ENCODE peak calls at places on chromosomes 11 and 22, in seven cellular contexts. H is endothelial cell of umbilical vein, J is transverse colon, B is H1, G is prostate gland, Z is HCT116, I is spleen. K is an unnamed sample.

GRCh38 chr11:79940165-79940564 is 499.3 kb upstream of the TENM4 start:
- DNase-seq in H (no peak), J (no peak), B (no peak), G (peak; percentile 9), Z (no peak), I (no peak), K (no peak)

GRCh38 chr11:126359431-126360048 is 4.1 kb downstream of the ST3GAL4 start:
- DNase-seq in H (no peak), J (peak; percentile 57), B (no peak), G (peak; percentile 16), Z (no peak), I (peak; percentile 76), K (peak; percentile 62)

GRCh38 chr11:64364911-64365310 is 5.9 kb downstream of the RPS6KA4 start:
- DNase-seq in H (no peak), J (no peak), B (no peak), G (no peak), Z (no peak), I (no peak), K (no peak)

GRCh38 chr11:197741-198235 is 4.9 kb downstream of the SCGB1C1 start:
- DNase-seq in H (no peak), J (no peak), B (no peak), G (no peak), Z (no peak), I (peak; percentile 58), K (peak; percentile 15)

GRCh38 chr11:1738380-1738779 is 12.0 kb downstream of the IFITM10 start:
- DNase-seq in H (no peak), J (no peak), B (no peak), G (no peak), Z (no peak), I (peak; percentile 34), K (no peak)

GRCh38 chr11:60915250-60915914 is 1.4 kb downstream of the TMEM109 start:
- DNase-seq in H (peak; percentile 77), J (peak; percentile 79), B (no peak), G (peak; percentile 77), Z (peak; percentile 41), I (peak; percentile 93), K (no peak)

GRCh38 chr11:65470433-65470832 is 28.4 kb upstream of the MALAT1 start:
- DNase-seq in H (no peak), J (no peak), B (no peak), G (no peak), Z (no peak), I (no peak), K (no peak)

GRCh38 chr11:105361651-105362050 is 222.1 kb upstream of the CARD18 start:
- DNase-seq in H (no peak), J (no peak), B (no peak), G (no peak), Z (no peak), I (no peak), K (no peak)

GRCh38 chr11:83194284-83195175 is 1.0 kb downstream of the ANKRD42 start:
- DNase-seq in H (peak; percentile 65), J (peak; percentile 68), B (no peak), G (peak; percentile 40), Z (no peak), I (peak; percentile 93), K (peak; percentile 59)

GRCh38 chr22:27726726-27727449 is 74.7 kb downstream of the MN1 start:
- DNase-seq in H (peak; percentile 79), J (peak; percentile 28), B (no peak), G (no peak), Z (no peak), I (no peak), K (no peak)

GRCh38 chr11:130118636-130119387 is 40.8 kb upstream of the ST14 start:
- DNase-seq in H (no peak), J (no peak), B (no peak), G (no peak), Z (no peak), I (no peak), K (no peak)

GRCh38 chr11:83156996-83157754 is at the start of gene PCF11:
- DNase-seq in H (no peak), J (no peak), B (no peak), G (no peak), Z (no peak), I (no peak), K (no peak)

GRCh38 chr11:27876209-27876775 is 176.0 kb upstream of the BDNF start:
- DNase-seq in H (no peak), J (no peak), B (no peak), G (no peak), Z (no peak), I (no peak), K (no peak)

GRCh38 chr11:1410366-1411291 is 20.9 kb downstream of the BRSK2 start:
- DNase-seq in H (no peak), J (no peak), B (no peak), G (no peak), Z (no peak), I (no peak), K (no peak)

GRCh38 chr11:123740787-123741158 is 687 bp downstream of the ZNF202 start:
- DNase-seq in H (no peak), J (peak; percentile 9), B (no peak), G (no peak), Z (no peak), I (no peak), K (no peak)

GRCh38 chr11:16395601-16396000 is 39.3 kb upstream of the SOX6 start:
- DNase-seq in H (no peak), J (no peak), B (no peak), G (no peak), Z (no peak), I (no peak), K (no peak)

GRCh38 chr11:206516-207212 is 535 bp downstream of the BET1L start:
- DNase-seq in H (peak; percentile 37), J (peak; percentile 62), B (no peak), G (no peak), Z (no peak), I (peak; percentile 86), K (peak; percentile 43)

GRCh38 chr22:16969508-16970327 is 38.3 kb downstream of the GAB4 start:
- DNase-seq in H (no peak), J (no peak), B (no peak), G (no peak), Z (no peak), I (no peak), K (no peak)

GRCh38 chr11:109422755-109423113 is 744 bp downstream of the C11orf87 start:
- DNase-seq in H (no peak), J (no peak), B (no peak), G (no peak), Z (no peak), I (no peak), K (no peak)

GRCh38 chr22:20575724-20576444 is 68.5 kb downstream of the MED15 start:
- DNase-seq in H (no peak), J (no peak), B (no peak), G (no peak), Z (no peak), I (peak; percentile 54), K (no peak)

GRCh38 chr11:65014146-65014960 is at the start of gene ARL2:
- DNase-seq in H (no peak), J (no peak), B (no peak), G (peak; percentile 12), Z (no peak), I (peak; percentile 95), K (no peak)

GRCh38 chr22:22181515-22181959 is 63.0 kb upstream of the VPREB1 start:
- DNase-seq in H (no peak), J (no peak), B (no peak), G (no peak), Z (no peak), I (no peak), K (no peak)
- H3K27me3 ChIP-seq in H (peaks cover 40% of the 10 kb centered on the region), J (peaks cover 39% of the 10 kb centered on the region), B (peaks cover 100% of the 10 kb centered on the region), G (no peaks in the 10 kb centered on the region), Z (peaks cover 51% of the 10 kb centered on the region), I (no peaks in the 10 kb centered on the region), K (no peaks in the 10 kb centered on the region)

DNA sequence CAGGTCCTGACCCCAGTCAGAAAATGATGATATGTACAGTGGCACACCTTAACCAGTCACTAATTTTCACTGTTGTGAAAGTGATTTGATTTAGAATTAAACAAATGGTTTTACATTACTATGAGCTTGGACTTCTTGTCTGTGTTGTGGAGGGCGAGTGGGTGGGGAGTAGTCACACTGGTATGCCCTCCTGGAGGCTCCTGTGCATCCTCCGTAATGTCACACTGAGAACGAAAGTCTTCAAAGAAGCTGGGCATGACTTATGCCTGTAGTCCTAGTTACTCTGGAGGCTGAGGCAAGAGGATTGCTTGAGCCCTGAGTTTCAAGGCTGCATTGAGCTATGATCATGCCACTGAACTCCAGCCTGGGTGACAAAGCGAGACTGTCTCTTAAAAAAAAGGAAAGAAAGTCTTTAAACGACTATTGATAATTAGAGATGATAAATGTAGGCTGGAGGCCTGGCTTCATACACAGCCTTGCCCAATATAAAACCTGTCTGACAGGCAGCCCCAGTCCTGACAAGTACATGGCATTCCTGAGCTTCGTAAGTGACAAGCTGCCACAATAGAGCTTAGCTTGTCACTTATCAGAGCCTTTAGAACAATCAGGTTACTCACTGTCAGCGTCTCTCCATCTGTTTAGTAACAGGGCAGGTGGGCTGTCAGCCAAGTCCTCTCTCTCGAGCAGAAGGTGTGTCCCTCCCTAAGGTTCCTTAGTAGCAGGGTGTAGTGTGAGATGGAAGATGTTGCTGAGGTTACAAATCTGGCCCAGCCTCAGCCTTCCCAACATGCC is 5.0 kb upstream of the LIMK2 start:
- DNase-seq in H (no peak), J (peak; percentile 76), B (no peak), G (peak; percentile 92), Z (no peak), I (no peak), K (peak; percentile 77)
- TF ChIP-seq POLR2AphosphoS5 in H (no peak), J (no peak), B (no peak), G (peak; percentile 94), Z (no peak), I (no peak), K (peak; percentile 13)

DNA sequence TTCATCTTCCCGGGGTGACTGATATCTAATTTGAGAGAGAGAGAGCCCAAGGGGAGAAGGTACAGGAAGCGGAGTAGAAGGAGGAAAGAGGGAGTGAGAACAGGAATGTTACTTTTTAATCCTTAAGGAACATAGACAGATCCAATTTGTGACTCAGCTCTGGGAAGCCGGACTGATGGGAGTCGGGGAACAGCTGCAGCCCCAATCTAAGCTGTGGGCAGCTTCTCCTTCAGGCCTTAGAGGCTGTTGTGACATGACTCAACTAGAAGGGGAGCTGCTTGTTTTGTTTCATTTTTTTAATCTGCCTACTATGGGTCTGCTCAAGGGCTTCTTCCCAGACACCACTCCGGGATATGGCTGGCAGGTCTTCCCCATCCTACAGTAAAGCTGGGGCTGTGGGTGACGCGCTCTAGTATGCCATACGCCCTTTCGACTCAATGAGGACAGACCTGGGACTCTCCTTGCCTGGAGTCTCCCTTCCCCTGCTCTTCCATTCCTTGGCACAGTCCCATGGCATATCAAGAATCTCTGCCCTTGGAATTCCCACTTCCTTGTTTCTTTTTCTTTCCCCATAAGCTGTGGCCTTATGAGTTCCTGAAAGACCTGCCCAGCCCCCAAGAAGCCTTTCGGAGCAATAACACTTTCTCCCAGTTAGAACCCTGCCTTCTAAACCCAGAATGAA is 103.3 kb upstream of the AKIP1 start:
- DNase-seq in H (no peak), J (peak; percentile 61), B (no peak), G (no peak), Z (no peak), I (no peak), K (no peak)
- H3K4me1 ChIP-seq in H (peaks cover 3% of the 10 kb centered on the region), J (peaks cover 61% of the 10 kb centered on the region), B (peaks cover 11% of the 10 kb centered on the region), G (no peaks in the 10 kb centered on the region), Z (no peaks in the 10 kb centered on the region), I (peaks cover 21% of the 10 kb centered on the region), K (peaks cover 6% of the 10 kb centered on the region)

DNA sequence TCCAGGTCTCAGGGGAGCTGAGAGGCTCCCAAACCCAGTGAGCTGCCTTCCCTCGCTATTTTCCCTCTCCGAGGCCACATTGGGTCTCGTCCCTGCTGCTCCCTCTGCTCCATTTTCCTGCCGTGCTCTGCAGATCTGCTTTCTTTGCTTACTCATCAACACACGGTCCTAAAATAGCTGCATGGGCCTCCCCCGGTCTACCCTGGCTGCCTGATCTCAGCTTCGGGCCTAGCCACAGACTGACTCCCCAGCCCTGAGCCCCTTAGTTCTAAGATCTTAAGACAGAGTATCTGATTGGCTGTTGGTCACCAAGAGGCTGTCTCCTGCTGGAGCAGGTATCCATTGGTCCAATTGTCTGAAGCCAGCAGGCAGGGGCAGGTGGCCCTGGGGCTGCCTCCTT is 53.7 kb upstream of the NECTIN1 start:
- DNase-seq in H (no peak), J (no peak), B (no peak), G (no peak), Z (no peak), I (peak; percentile 31), K (no peak)
- H3K27me3 ChIP-seq in H (no peaks in the 10 kb centered on the region), J (no peaks in the 10 kb centered on the region), B (no peaks in the 10 kb centered on the region), G (no peaks in the 10 kb centered on the region), Z (peaks cover 10% of the 10 kb centered on the region), I (no peaks in the 10 kb centered on the region), K (no peaks in the 10 kb centered on the region)